ENCODE peak calls at places on chromosome 14, in six cellular contexts. One of them, this sample, is unnamed.

GRCh38 chr14:91867316-91867988 is at the start of gene TC2N:
- DNase-seq in neural crest cell: no peak
- DNase-seq in IMR-90: no peak
- DNase-seq in RPMI7951: no peak
- DNase-seq in ascending aorta: no peak
- DNase-seq in GM10248: no peak
- DNase-seq in this sample: no peak

GRCh38 chr14:99756796-99757195 is 36.4 kb upstream of the EML1 start:
- DNase-seq in neural crest cell: no peak
- DNase-seq in IMR-90: no peak
- DNase-seq in RPMI7951: peak; percentile 46
- DNase-seq in ascending aorta: no peak
- DNase-seq in GM10248: no peak
- DNase-seq in this sample: no peak

GRCh38 chr14:99742509-99743487 is 50.4 kb upstream of the EML1 start:
- DNase-seq in neural crest cell: no peak
- DNase-seq in IMR-90: no peak
- DNase-seq in RPMI7951: no peak
- DNase-seq in ascending aorta: no peak
- DNase-seq in GM10248: no peak
- DNase-seq in this sample: no peak

GRCh38 chr14:81952917-81953316 is 419.3 kb upstream of the SEL1L start:
- DNase-seq in neural crest cell: no peak
- DNase-seq in IMR-90: no peak
- DNase-seq in RPMI7951: no peak
- DNase-seq in ascending aorta: no peak
- DNase-seq in GM10248: no peak
- DNase-seq in this sample: no peak

GRCh38 chr14:64507376-64508156 is 3.0 kb downstream of the ZBTB1 start:
- DNase-seq in neural crest cell: no peak
- DNase-seq in IMR-90: peak; percentile 58
- DNase-seq in RPMI7951: no peak
- DNase-seq in ascending aorta: no peak
- DNase-seq in GM10248: no peak
- DNase-seq in this sample: no peak

GRCh38 chr14:63632932-63633514 is 8.6 kb downstream of the WDR89 start:
- DNase-seq in neural crest cell: no peak
- DNase-seq in IMR-90: peak; percentile 44
- DNase-seq in RPMI7951: peak; percentile 16
- DNase-seq in ascending aorta: no peak
- DNase-seq in GM10248: peak; percentile 40
- DNase-seq in this sample: no peak

GRCh38 chr14:24542346-24542936 is 33.6 kb downstream of the CTSG start:
- DNase-seq in neural crest cell: no peak
- DNase-seq in IMR-90: peak; percentile 12
- DNase-seq in RPMI7951: no peak
- DNase-seq in ascending aorta: no peak
- DNase-seq in GM10248: no peak
- DNase-seq in this sample: no peak

GRCh38 chr14:59189281-59189821 is 884 bp downstream of the DAAM1 start:
- DNase-seq in neural crest cell: peak; percentile 15
- DNase-seq in IMR-90: peak; percentile 18
- DNase-seq in RPMI7951: no peak
- DNase-seq in ascending aorta: no peak
- DNase-seq in GM10248: peak; percentile 28
- DNase-seq in this sample: peak; percentile 73

GRCh38 chr14:34051966-34052657 is 101.2 kb upstream of the EGLN3 start:
- DNase-seq in neural crest cell: no peak
- DNase-seq in IMR-90: no peak
- DNase-seq in RPMI7951: peak; percentile 72
- DNase-seq in ascending aorta: no peak
- DNase-seq in GM10248: peak; percentile 33
- DNase-seq in this sample: no peak

GRCh38 chr14:49966304-49966809 is 73.5 kb downstream of the ARF6 start:
- DNase-seq in neural crest cell: no peak
- DNase-seq in IMR-90: no peak
- DNase-seq in RPMI7951: peak; percentile 26
- DNase-seq in ascending aorta: no peak
- DNase-seq in GM10248: no peak
- DNase-seq in this sample: peak; percentile 86

GRCh38 chr14:54420478-54421116 is 20.6 kb downstream of the CNIH1 start:
- DNase-seq in neural crest cell: peak; percentile 40
- DNase-seq in IMR-90: peak; percentile 58
- DNase-seq in RPMI7951: peak; percentile 47
- DNase-seq in ascending aorta: no peak
- DNase-seq in GM10248: peak; percentile 20
- DNase-seq in this sample: peak; percentile 53

GRCh38 chr14:31465113-31465512 is 7.8 kb upstream of the DTD2 start:
- DNase-seq in neural crest cell: no peak
- DNase-seq in IMR-90: peak; percentile 37
- DNase-seq in RPMI7951: no peak
- DNase-seq in ascending aorta: no peak
- DNase-seq in GM10248: no peak
- DNase-seq in this sample: peak; percentile 19

GRCh38 chr14:75871181-75871880 is 110.5 kb downstream of the TGFB3 start:
- DNase-seq in neural crest cell: no peak
- DNase-seq in IMR-90: peak; percentile 58
- DNase-seq in RPMI7951: peak; percentile 16
- DNase-seq in ascending aorta: no peak
- DNase-seq in GM10248: no peak
- DNase-seq in this sample: no peak

GRCh38 chr14:103597623-103598372 is 31.2 kb upstream of the KLC1 start:
- DNase-seq in neural crest cell: no peak
- DNase-seq in IMR-90: peak; percentile 95
- DNase-seq in RPMI7951: peak; percentile 88
- DNase-seq in ascending aorta: no peak
- DNase-seq in GM10248: no peak
- DNase-seq in this sample: peak; percentile 76

GRCh38 chr14:74531467-74531866 is 37.9 kb downstream of the ISCA2 start:
- DNase-seq in neural crest cell: no peak
- DNase-seq in IMR-90: peak; percentile 22
- DNase-seq in RPMI7951: peak; percentile 58
- DNase-seq in ascending aorta: no peak
- DNase-seq in GM10248: no peak
- DNase-seq in this sample: peak; percentile 46

GRCh38 chr14:39015360-39015961 is 87.6 kb downstream of the SEC23A start:
- DNase-seq in neural crest cell: no peak
- DNase-seq in IMR-90: peak; percentile 59
- DNase-seq in RPMI7951: peak; percentile 32
- DNase-seq in ascending aorta: no peak
- DNase-seq in GM10248: peak; percentile 66
- DNase-seq in this sample: peak; percentile 71

GRCh38 chr14:91453744-91454143 is 36.1 kb upstream of the CCDC88C start:
- DNase-seq in neural crest cell: no peak
- DNase-seq in IMR-90: no peak
- DNase-seq in RPMI7951: no peak
- DNase-seq in ascending aorta: no peak
- DNase-seq in GM10248: no peak
- DNase-seq in this sample: no peak

GRCh38 chr14:91897121-91897701 is 29.9 kb upstream of the TC2N start:
- DNase-seq in neural crest cell: no peak
- DNase-seq in IMR-90: peak; percentile 68
- DNase-seq in RPMI7951: peak; percentile 14
- DNase-seq in ascending aorta: peak; percentile 56
- DNase-seq in GM10248: no peak
- DNase-seq in this sample: no peak

GRCh38 chr14:104302794-104303405 is 164.5 kb downstream of the KIF26A start:
- DNase-seq in neural crest cell: no peak
- DNase-seq in IMR-90: no peak
- DNase-seq in RPMI7951: no peak
- DNase-seq in ascending aorta: no peak
- DNase-seq in GM10248: no peak
- DNase-seq in this sample: no peak

GRCh38 chr14:38125484-38125912 is 82.2 kb upstream of the SSTR1 start:
- DNase-seq in neural crest cell: no peak
- DNase-seq in IMR-90: no peak
- DNase-seq in RPMI7951: no peak
- DNase-seq in ascending aorta: no peak
- DNase-seq in GM10248: no peak
- DNase-seq in this sample: peak; percentile 84

GRCh38 chr14:75298187-75298985 is 19.8 kb downstream of the FOS start:
- DNase-seq in neural crest cell: no peak
- DNase-seq in IMR-90: no peak
- DNase-seq in RPMI7951: no peak
- DNase-seq in ascending aorta: no peak
- DNase-seq in GM10248: no peak
- DNase-seq in this sample: no peak

GRCh38 chr14:63659726-63660125 is 18.1 kb upstream of the WDR89 start:
- DNase-seq in neural crest cell: no peak
- DNase-seq in IMR-90: peak; percentile 10
- DNase-seq in RPMI7951: peak; percentile 56
- DNase-seq in ascending aorta: no peak
- DNase-seq in GM10248: no peak
- DNase-seq in this sample: no peak

GRCh38 chr14:55433880-55434804 is 6.3 kb downstream of the TBPL2 start:
- DNase-seq in neural crest cell: no peak
- DNase-seq in IMR-90: no peak
- DNase-seq in RPMI7951: no peak
- DNase-seq in ascending aorta: no peak
- DNase-seq in GM10248: no peak
- DNase-seq in this sample: no peak

GRCh38 chr14:20489093-20489994 is 16.0 kb upstream of the RNASE10 start:
- DNase-seq in neural crest cell: no peak
- DNase-seq in IMR-90: peak; percentile 28
- DNase-seq in RPMI7951: peak; percentile 16
- DNase-seq in ascending aorta: no peak
- DNase-seq in GM10248: peak; percentile 29
- DNase-seq in this sample: peak; percentile 76